ENCODE peak calls at places on chromosomes 13 and 19, in nine cellular contexts. One of them, this sample, is unnamed. For H3K9me3, the result is how much of the 10 kb centered on the place peaks cover.

GRCh38 chr19:281992-282391 is 9.2 kb downstream of the PLPP2 start:
- DNase-seq in SK-N-SH: no peak
- DNase-seq in suprapubic skin: no peak
- DNase-seq in stomach: no peak
- DNase-seq in esophagus muscularis mucosa: no peak
- DNase-seq in tibial nerve: no peak
- DNase-seq in transverse colon: no peak
- DNase-seq in K562: no peak
- DNase-seq in A549: no peak
- DNase-seq in this sample: no peak

GRCh38 chr19:19613456-19613855 is 5.0 kb downstream of the PBX4 start:
- DNase-seq in transverse colon: peak
- DNase-seq in SK-N-SH: no peak
- DNase-seq in esophagus muscularis mucosa: no peak
- DNase-seq in tibial nerve: no peak
- DNase-seq in suprapubic skin: no peak
- DNase-seq in K562: no peak
- DNase-seq in stomach: no peak
- DNase-seq in A549: peak
- DNase-seq in this sample: no peak

GRCh38 chr19:6127716-6128335 is 7.6 kb upstream of the ACSBG2 start:
- DNase-seq in K562: no peak
- DNase-seq in suprapubic skin: no peak
- DNase-seq in SK-N-SH: no peak
- DNase-seq in tibial nerve: no peak
- DNase-seq in stomach: no peak
- DNase-seq in A549: no peak
- DNase-seq in transverse colon: no peak
- DNase-seq in esophagus muscularis mucosa: no peak
- DNase-seq in this sample: no peak

GRCh38 chr13:34152996-34153395 is 335.0 kb downstream of the RFC3 start:
- DNase-seq in stomach: no peak
- DNase-seq in suprapubic skin: no peak
- DNase-seq in esophagus muscularis mucosa: no peak
- DNase-seq in K562: no peak
- DNase-seq in transverse colon: no peak
- DNase-seq in tibial nerve: no peak
- DNase-seq in SK-N-SH: no peak
- DNase-seq in A549: no peak
- DNase-seq in this sample: no peak

GRCh38 chr13:112734696-112735547 is 45.1 kb downstream of the ATP11A start:
- DNase-seq in esophagus muscularis mucosa: no peak
- DNase-seq in stomach: no peak
- DNase-seq in A549: no peak
- DNase-seq in K562: no peak
- DNase-seq in tibial nerve: no peak
- DNase-seq in transverse colon: no peak
- DNase-seq in SK-N-SH: no peak
- DNase-seq in suprapubic skin: no peak
- DNase-seq in this sample: no peak

GRCh38 chr19:43784251-43784980 is 3.6 kb upstream of the KCNN4 start:
- DNase-seq in transverse colon: peak
- DNase-seq in suprapubic skin: no peak
- DNase-seq in K562: peak
- DNase-seq in A549: peak
- DNase-seq in stomach: peak
- DNase-seq in esophagus muscularis mucosa: no peak
- DNase-seq in SK-N-SH: no peak
- DNase-seq in tibial nerve: no peak
- DNase-seq in this sample: no peak

GRCh38 chr19:48543121-48543710 is 8.8 kb upstream of the SULT2B1 start:
- DNase-seq in A549: peak
- DNase-seq in tibial nerve: no peak
- DNase-seq in suprapubic skin: no peak
- DNase-seq in esophagus muscularis mucosa: no peak
- DNase-seq in K562: no peak
- DNase-seq in SK-N-SH: no peak
- DNase-seq in transverse colon: peak
- DNase-seq in stomach: peak
- DNase-seq in this sample: no peak

GRCh38 chr19:47414469-47414868 is 4.9 kb downstream of the MEIS3 start:
- DNase-seq in SK-N-SH: peak
- DNase-seq in suprapubic skin: no peak
- DNase-seq in esophagus muscularis mucosa: no peak
- DNase-seq in tibial nerve: no peak
- DNase-seq in stomach: no peak
- DNase-seq in transverse colon: no peak
- DNase-seq in A549: peak
- DNase-seq in K562: peak
- DNase-seq in this sample: no peak

DNA sequence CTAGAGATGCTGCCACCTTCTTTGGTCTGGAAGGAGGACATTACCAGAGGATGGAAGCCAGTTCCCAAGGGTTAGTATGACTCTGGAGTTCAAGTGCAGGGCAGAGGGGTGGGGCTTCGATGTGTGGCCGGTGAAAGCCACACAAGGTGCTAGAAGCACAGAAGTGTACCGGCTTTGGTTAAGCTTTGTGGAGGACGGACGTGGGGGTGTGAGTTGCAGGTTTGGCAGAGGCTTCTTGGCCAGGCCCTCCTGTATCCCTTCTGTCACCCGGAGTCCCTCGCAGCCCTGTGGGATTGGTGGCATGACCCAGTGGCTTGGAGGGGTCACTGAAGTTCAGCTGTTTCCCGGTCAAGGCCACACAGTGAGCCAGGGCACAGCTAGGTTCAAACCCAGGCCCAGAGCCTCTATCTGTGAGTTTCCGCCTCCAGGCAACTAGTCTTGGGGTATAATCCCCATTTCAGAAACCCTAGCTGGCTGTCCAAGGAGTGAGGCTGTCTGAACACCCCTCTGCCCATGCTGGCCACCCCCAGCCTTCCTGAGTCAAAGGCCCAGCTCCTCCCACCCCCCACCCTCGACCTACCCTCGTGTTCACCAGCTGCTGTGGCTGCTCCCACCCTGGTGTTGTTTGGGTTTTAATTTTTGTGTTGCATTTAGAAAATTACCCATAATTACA is 4.6 kb upstream of the SSBP4 start:
- DNase-seq in K562: peak
- DNase-seq in stomach: no peak
- DNase-seq in tibial nerve: no peak
- DNase-seq in suprapubic skin: no peak
- DNase-seq in transverse colon: no peak
- DNase-seq in SK-N-SH: no peak
- DNase-seq in A549: peak
- DNase-seq in esophagus muscularis mucosa: no peak
- DNase-seq in this sample: peak
- TF ChIP-seq EP300 in K562: no peak
- TF ChIP-seq EP300 in stomach: no peak
- TF ChIP-seq EP300 in tibial nerve: no peak
- TF ChIP-seq EP300 in suprapubic skin: no peak
- TF ChIP-seq EP300 in transverse colon: no peak
- TF ChIP-seq EP300 in SK-N-SH: no peak
- TF ChIP-seq EP300 in A549: no peak
- TF ChIP-seq EP300 in esophagus muscularis mucosa: no peak
- TF ChIP-seq EP300 in this sample: no peak

GRCh38 chr19:56930647-56931592 is 90.4 kb upstream of the PEG3 start:
- DNase-seq in tibial nerve: no peak
- DNase-seq in A549: no peak
- DNase-seq in esophagus muscularis mucosa: no peak
- DNase-seq in suprapubic skin: no peak
- DNase-seq in K562: no peak
- DNase-seq in SK-N-SH: no peak
- DNase-seq in stomach: no peak
- DNase-seq in transverse colon: no peak
- DNase-seq in this sample: no peak

GRCh38 chr19:56934438-56935090 is 94.0 kb upstream of the PEG3 start:
- DNase-seq in tibial nerve: no peak
- DNase-seq in esophagus muscularis mucosa: no peak
- DNase-seq in stomach: no peak
- DNase-seq in suprapubic skin: no peak
- DNase-seq in SK-N-SH: no peak
- DNase-seq in transverse colon: no peak
- DNase-seq in A549: no peak
- DNase-seq in K562: no peak
- DNase-seq in this sample: no peak

GRCh38 chr19:56927294-56927693 is 86.8 kb upstream of the PEG3 start:
- DNase-seq in esophagus muscularis mucosa: no peak
- DNase-seq in stomach: no peak
- DNase-seq in transverse colon: no peak
- DNase-seq in tibial nerve: no peak
- DNase-seq in A549: no peak
- DNase-seq in K562: no peak
- DNase-seq in SK-N-SH: no peak
- DNase-seq in suprapubic skin: no peak
- DNase-seq in this sample: no peak

GRCh38 chr19:56927791-56928207 is 87.3 kb upstream of the PEG3 start:
- DNase-seq in stomach: no peak
- DNase-seq in esophagus muscularis mucosa: no peak
- DNase-seq in K562: no peak
- DNase-seq in SK-N-SH: no peak
- DNase-seq in tibial nerve: no peak
- DNase-seq in transverse colon: no peak
- DNase-seq in suprapubic skin: no peak
- DNase-seq in A549: no peak
- DNase-seq in this sample: no peak

DNA sequence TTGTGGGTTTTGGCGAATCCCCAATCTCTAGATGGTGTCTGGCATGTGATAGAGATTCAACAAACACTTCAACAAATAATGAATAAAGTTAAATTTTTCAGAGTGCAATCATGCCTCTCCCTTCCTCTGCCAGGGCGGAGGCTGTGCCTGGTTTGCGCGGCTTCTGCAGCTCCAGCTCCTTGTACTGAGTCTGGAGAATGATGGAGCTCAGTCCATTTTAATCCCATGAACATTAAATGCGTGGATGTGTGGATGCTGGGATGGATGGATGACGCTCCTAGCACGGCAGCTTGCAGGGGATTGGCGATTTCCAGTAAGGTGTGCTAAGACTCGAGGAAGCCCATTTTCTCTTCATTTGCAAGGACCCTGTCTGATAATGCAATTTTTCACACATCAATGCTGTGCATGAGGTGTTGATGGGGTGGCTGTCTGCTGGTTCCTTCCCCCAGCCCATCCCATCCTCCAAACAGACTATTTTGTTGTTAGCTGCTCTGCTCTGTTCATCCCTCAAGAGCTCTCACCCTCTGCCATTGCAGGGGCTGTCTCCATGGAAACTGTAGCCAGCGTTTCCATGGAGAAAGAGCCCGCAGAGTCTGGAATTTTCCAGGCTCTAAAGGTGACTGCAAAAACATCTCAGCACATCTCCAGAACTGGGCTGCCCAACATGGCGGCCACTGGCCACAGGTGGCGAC is 92.6 kb upstream of the PEG3 start:
- DNase-seq in transverse colon: no peak
- DNase-seq in esophagus muscularis mucosa: no peak
- DNase-seq in SK-N-SH: no peak
- DNase-seq in K562: no peak
- DNase-seq in stomach: no peak
- DNase-seq in A549: no peak
- DNase-seq in tibial nerve: no peak
- DNase-seq in suprapubic skin: no peak
- DNase-seq in this sample: no peak
- H3K9me3 ChIP-seq in transverse colon: under half
- H3K9me3 ChIP-seq in esophagus muscularis mucosa: under half
- H3K9me3 ChIP-seq in SK-N-SH: under half
- H3K9me3 ChIP-seq in K562: under half
- H3K9me3 ChIP-seq in stomach: under half
- H3K9me3 ChIP-seq in A549: half or more
- H3K9me3 ChIP-seq in tibial nerve: under half
- H3K9me3 ChIP-seq in suprapubic skin: under half
- H3K9me3 ChIP-seq in this sample: under half

GRCh38 chr19:33375156-33375744 is 1.7 kb downstream of the CEBPG start:
- DNase-seq in suprapubic skin: no peak
- DNase-seq in K562: no peak
- DNase-seq in esophagus muscularis mucosa: no peak
- DNase-seq in tibial nerve: no peak
- DNase-seq in SK-N-SH: no peak
- DNase-seq in transverse colon: no peak
- DNase-seq in A549: no peak
- DNase-seq in stomach: no peak
- DNase-seq in this sample: no peak

GRCh38 chr19:33376423-33376822 is 2.9 kb downstream of the CEBPG start:
- DNase-seq in transverse colon: peak
- DNase-seq in suprapubic skin: no peak
- DNase-seq in K562: no peak
- DNase-seq in stomach: peak
- DNase-seq in A549: peak
- DNase-seq in SK-N-SH: no peak
- DNase-seq in tibial nerve: peak
- DNase-seq in esophagus muscularis mucosa: no peak
- DNase-seq in this sample: peak

GRCh38 chr19:33375760-33376159 is 2.3 kb downstream of the CEBPG start:
- DNase-seq in SK-N-SH: no peak
- DNase-seq in esophagus muscularis mucosa: no peak
- DNase-seq in stomach: no peak
- DNase-seq in transverse colon: no peak
- DNase-seq in tibial nerve: no peak
- DNase-seq in suprapubic skin: no peak
- DNase-seq in A549: no peak
- DNase-seq in K562: no peak
- DNase-seq in this sample: no peak

GRCh38 chr19:33377586-33378475 is 4.3 kb downstream of the CEBPG start:
- DNase-seq in SK-N-SH: no peak
- DNase-seq in suprapubic skin: peak
- DNase-seq in esophagus muscularis mucosa: no peak
- DNase-seq in transverse colon: no peak
- DNase-seq in tibial nerve: no peak
- DNase-seq in A549: no peak
- DNase-seq in K562: no peak
- DNase-seq in stomach: no peak
- DNase-seq in this sample: no peak

DNA sequence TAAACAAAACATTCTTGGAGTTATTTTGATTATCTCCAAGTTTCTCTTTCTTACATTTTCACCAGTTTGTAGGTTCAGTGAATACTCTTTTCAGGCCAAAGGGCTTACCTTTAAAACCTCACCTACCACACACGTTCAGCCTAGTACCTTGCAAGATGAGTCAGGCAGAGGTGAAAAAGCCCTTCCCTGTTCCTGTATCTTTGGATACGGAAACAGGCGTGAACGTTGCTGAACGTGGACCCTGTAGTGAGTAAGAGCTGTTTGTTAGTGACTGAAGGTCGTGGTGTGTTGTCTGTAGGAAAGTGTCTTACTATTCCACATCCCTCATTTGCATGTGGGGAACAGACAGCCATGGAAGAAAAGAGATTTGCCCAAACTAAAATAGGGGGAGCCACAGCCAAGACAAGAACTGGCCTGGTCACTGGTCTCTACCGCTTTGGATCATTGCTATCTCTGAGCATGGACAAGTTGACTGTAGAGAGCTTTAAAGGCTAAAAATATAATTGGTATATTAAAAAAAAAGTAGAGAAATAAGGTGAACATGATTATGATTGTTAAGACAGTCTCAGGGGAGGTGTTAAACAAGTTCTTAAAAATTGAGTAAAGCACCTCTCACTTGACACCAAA is 3.5 kb downstream of the CEBPG start:
- DNase-seq in SK-N-SH: no peak
- DNase-seq in stomach: peak
- DNase-seq in esophagus muscularis mucosa: no peak
- DNase-seq in transverse colon: peak
- DNase-seq in K562: no peak
- DNase-seq in suprapubic skin: no peak
- DNase-seq in tibial nerve: no peak
- DNase-seq in A549: peak
- DNase-seq in this sample: no peak
- TF ChIP-seq EP300 in SK-N-SH: no peak
- TF ChIP-seq EP300 in stomach: no peak
- TF ChIP-seq EP300 in esophagus muscularis mucosa: no peak
- TF ChIP-seq EP300 in transverse colon: no peak
- TF ChIP-seq EP300 in K562: no peak
- TF ChIP-seq EP300 in suprapubic skin: no peak
- TF ChIP-seq EP300 in tibial nerve: no peak
- TF ChIP-seq EP300 in A549: no peak
- TF ChIP-seq EP300 in this sample: no peak

GRCh38 chr19:23913931-23914330 is 755 bp upstream of the ZNF726 start:
- DNase-seq in suprapubic skin: no peak
- DNase-seq in tibial nerve: no peak
- DNase-seq in stomach: no peak
- DNase-seq in K562: no peak
- DNase-seq in SK-N-SH: no peak
- DNase-seq in esophagus muscularis mucosa: no peak
- DNase-seq in A549: no peak
- DNase-seq in transverse colon: no peak
- DNase-seq in this sample: no peak
- H3K9me3 ChIP-seq in suprapubic skin: under half
- H3K9me3 ChIP-seq in tibial nerve: under half
- H3K9me3 ChIP-seq in stomach: under half
- H3K9me3 ChIP-seq in K562: under half
- H3K9me3 ChIP-seq in SK-N-SH: under half
- H3K9me3 ChIP-seq in esophagus muscularis mucosa: under half
- H3K9me3 ChIP-seq in A549: half or more
- H3K9me3 ChIP-seq in transverse colon: under half
- H3K9me3 ChIP-seq in this sample: under half